ENCODE peak calls at places on chromosomes 13 and 19, in seven cellular contexts. N, I, R, P, J, Q and F are unnamed samples.

GRCh38 chr19:43362179-43362578 is 8.7 kb downstream of the CD177 start:
- DNase-seq in I (peak), Q (no peak), N (no peak), R (peak), J (no peak), P (no peak), F (peak)

GRCh38 chr13:114121496-114122466 is 10.6 kb downstream of the RASA3 start:
- DNase-seq in P (no peak), R (no peak), N (no peak), Q (no peak), I (no peak), J (no peak), F (no peak)

GRCh38 chr13:48401480-48401879 is 11.4 kb downstream of the LPAR6 start:
- DNase-seq in R (no peak), I (no peak), N (no peak), P (no peak), J (no peak), Q (no peak), F (no peak)

GRCh38 chr13:31797154-31797775 is 57.9 kb downstream of the RXFP2 start:
- DNase-seq in R (peak), P (peak), I (peak), J (peak), Q (no peak), N (no peak), F (peak)

GRCh38 chr19:14167013-14167593 is 30.7 kb upstream of the ASF1B start:
- DNase-seq in N (no peak), P (no peak), R (no peak), I (no peak), J (no peak), Q (no peak), F (no peak)

GRCh38 chr13:101930331-101930730 is 471.5 kb downstream of the FGF14 start:
- DNase-seq in I (peak), Q (no peak), R (no peak), N (no peak), J (no peak), P (no peak), F (no peak)

GRCh38 chr19:9039728-9040127 is 29.5 kb upstream of the MUC16 start:
- DNase-seq in P (no peak), Q (no peak), I (no peak), J (no peak), R (no peak), N (no peak), F (no peak)

GRCh38 chr13:93254775-93255174 is 28.2 kb downstream of the GPC6 start:
- DNase-seq in R (no peak), I (no peak), J (no peak), N (peak), Q (no peak), P (no peak), F (no peak)

GRCh38 chr13:99265823-99266426 is 7.7 kb upstream of the GPR18 start:
- DNase-seq in R (peak), Q (no peak), J (peak), N (no peak), I (peak), P (peak), F (peak)

GRCh38 chr19:42066075-42066754 is 3.8 kb downstream of the GRIK5 start:
- DNase-seq in I (peak), R (peak), J (no peak), P (no peak), N (peak), Q (no peak), F (peak)

GRCh38 chr13:30934381-30934780 is 1.9 kb downstream of the TEX26 start:
- DNase-seq in R (no peak), I (peak), J (peak), N (no peak), Q (no peak), P (no peak), F (no peak)

GRCh38 chr13:86563308-86563707 is 764.1 kb upstream of the SLITRK6 start:
- DNase-seq in P (peak), I (peak), N (no peak), R (peak), J (no peak), Q (no peak), F (peak)

GRCh38 chr19:35352177-35352447 is 4.4 kb downstream of the FFAR1 start:
- DNase-seq in N (no peak), Q (no peak), P (no peak), I (no peak), J (no peak), R (no peak), F (no peak)

GRCh38 chr19:35459414-35460082 is 11.5 kb downstream of the FFAR2 start:
- DNase-seq in R (peak), Q (peak), J (no peak), N (no peak), P (no peak), I (no peak), F (peak)

GRCh38 chr19:16260160-16260793 is 62.6 kb downstream of the AP1M1 start:
- DNase-seq in P (no peak), R (no peak), I (no peak), Q (no peak), N (no peak), J (no peak), F (no peak)

GRCh38 chr19:28313633-28314032 is 899.3 kb downstream of the UQCRFS1 start:
- DNase-seq in P (peak), J (no peak), Q (peak), I (peak), N (no peak), R (peak), F (peak)

GRCh38 chr19:47492571-47493377 is 8.8 kb upstream of the KPTN start:
- DNase-seq in I (no peak), R (no peak), N (no peak), Q (no peak), P (no peak), J (no peak), F (no peak)

GRCh38 chr19:16037424-16038195 is 38.7 kb upstream of the TPM4 start:
- DNase-seq in J (no peak), P (no peak), N (peak), R (no peak), Q (no peak), I (no peak), F (no peak)

GRCh38 chr13:57672168-57672567 is 40.6 kb downstream of the PCDH17 start:
- DNase-seq in N (no peak), J (no peak), I (no peak), Q (no peak), R (no peak), P (no peak), F (no peak)

GRCh38 chr19:11017275-11018035 is 56.6 kb downstream of the SMARCA4 start:
- DNase-seq in R (no peak), I (no peak), N (no peak), P (no peak), J (no peak), Q (no peak), F (peak)

GRCh38 chr19:16062789-16063188 is 13.5 kb upstream of the TPM4 start:
- DNase-seq in P (no peak), R (peak), I (no peak), Q (no peak), J (peak), N (peak), F (no peak)

GRCh38 chr13:79128158-79128557 is 277.9 kb downstream of the RBM26 start:
- DNase-seq in Q (no peak), P (peak), R (peak), I (peak), J (peak), N (no peak), F (peak)

GRCh38 chr13:79482271-79482970 is 1.5 kb downstream of the NDFIP2 start:
- DNase-seq in I (peak), P (no peak), R (no peak), N (no peak), J (no peak), Q (no peak), F (no peak)

GRCh38 chr13:112990783-112991182 is 21.8 kb downstream of the MCF2L start:
- DNase-seq in J (no peak), I (no peak), R (no peak), Q (no peak), N (no peak), P (no peak), F (no peak)

GRCh38 chr13:109000207-109000606 is 370.8 kb downstream of the MYO16 start:
- DNase-seq in I (no peak), P (no peak), N (no peak), R (no peak), Q (no peak), J (peak), F (no peak)

GRCh38 chr13:113029487-113030258 is 60.7 kb downstream of the MCF2L start:
- DNase-seq in N (no peak), Q (no peak), I (no peak), J (peak), P (no peak), R (peak), F (no peak)

GRCh38 chr19:52237771-52238400 is 31.5 kb upstream of the ZNF766 start:
- DNase-seq in Q (peak), J (peak), N (peak), R (peak), P (peak), I (peak), F (peak)

DNA sequence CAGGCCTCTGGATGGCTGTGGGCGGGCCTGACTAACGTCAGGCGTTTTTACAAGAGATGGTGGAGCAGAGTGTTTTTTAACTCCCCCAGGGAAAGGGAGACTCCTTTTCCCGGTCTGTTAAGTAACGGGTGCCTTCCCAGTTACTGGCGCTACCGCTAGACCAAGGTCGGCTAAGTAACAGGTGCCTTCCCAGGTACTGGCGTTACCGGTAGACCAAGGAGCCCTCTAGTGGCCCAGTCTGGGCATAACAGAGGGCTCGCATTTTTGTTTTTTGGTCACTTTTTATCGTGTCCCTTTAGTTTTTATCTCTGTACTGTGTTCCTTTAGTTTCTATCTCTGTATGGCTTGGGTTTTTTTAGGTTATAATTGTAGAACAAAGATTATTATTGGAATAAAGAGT is 10.0 kb downstream of the ZNF383 start:
- DNase-seq in N (no peak), Q (no peak), P (no peak), R (no peak), J (peak), I (no peak), F (peak)
- TF ChIP-seq CTCF in N (peak), Q (peak), P (peak), R (peak), J (peak), I (peak), F (peak)

DNA sequence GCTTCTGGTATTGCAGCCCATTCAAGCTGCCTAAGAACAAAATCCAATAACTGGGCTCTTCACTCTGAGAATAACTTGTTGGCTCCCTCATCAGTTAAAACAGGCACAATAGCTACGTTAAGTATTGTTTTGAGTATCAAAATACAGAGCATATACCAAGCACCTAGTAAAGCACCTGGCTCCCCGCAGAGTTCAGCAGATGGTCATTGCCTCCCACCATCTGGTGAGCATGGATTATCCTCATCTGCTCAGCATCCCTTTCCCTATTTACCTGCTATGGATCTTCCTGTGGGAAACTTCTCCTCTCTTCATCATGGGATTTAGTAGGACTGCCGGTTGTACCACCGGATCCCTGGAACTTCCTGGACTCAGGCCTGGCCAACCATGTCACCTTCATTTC is 199.2 kb upstream of the MAB21L1 start:
- DNase-seq in R (no peak), P (no peak), Q (no peak), I (no peak), J (no peak), N (no peak), F (no peak)
- H3K4me3 ChIP-seq in R (no peak), P (no peak), Q (no peak), I (no peak), J (no peak), N (no peak), F (no peak)

GRCh38 chr19:40744554-40745401 is 5.5 kb downstream of the ACTMAP start:
- DNase-seq in I (no peak), Q (no peak), J (no peak), R (no peak), N (no peak), P (no peak), F (no peak)
- TF ChIP-seq CTCF in I (no peak), Q (no peak), J (no peak), R (no peak), N (no peak), P (no peak), F (no peak)

GRCh38 chr13:26469602-26470001 is 87.9 kb upstream of the WASF3 start:
- DNase-seq in P (no peak), J (no peak), R (no peak), I (no peak), N (no peak), Q (no peak), F (no peak)

GRCh38 chr13:26465954-26466353 is 91.5 kb upstream of the WASF3 start:
- DNase-seq in I (no peak), P (no peak), R (no peak), J (no peak), N (no peak), Q (no peak), F (no peak)

GRCh38 chr13:26471807-26472206 is 85.7 kb upstream of the WASF3 start:
- DNase-seq in P (no peak), R (no peak), J (no peak), I (no peak), N (no peak), Q (no peak), F (no peak)

GRCh38 chr13:26465514-26465913 is 92.0 kb upstream of the WASF3 start:
- DNase-seq in R (no peak), N (no peak), P (no peak), Q (peak), J (peak), I (no peak), F (no peak)

DNA sequence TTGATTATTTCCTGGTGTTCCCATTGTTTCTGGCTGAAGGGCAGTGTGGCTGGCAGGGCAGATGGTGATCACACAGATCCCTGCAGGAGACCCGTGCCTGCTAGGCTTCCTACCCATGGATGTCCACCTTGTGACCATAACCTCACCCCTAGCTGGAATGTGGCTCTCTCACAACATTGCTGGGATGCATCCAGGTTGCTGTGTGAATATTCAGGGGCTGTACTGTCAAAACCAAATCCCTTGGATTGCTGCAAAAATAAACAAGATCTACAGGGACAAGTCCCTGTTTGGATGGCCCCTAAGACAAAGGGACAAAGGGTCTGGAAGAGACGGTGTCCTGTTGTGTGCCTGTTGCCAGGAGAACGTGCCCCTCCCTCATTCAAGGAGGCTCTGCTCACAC is 89.3 kb upstream of the WASF3 start:
- DNase-seq in N (no peak), J (no peak), I (no peak), P (no peak), R (no peak), Q (no peak), F (no peak)
- H3K4me3 ChIP-seq in N (no peak), J (no peak), I (no peak), P (no peak), R (no peak), Q (no peak), F (no peak)